ENCODE peak calls at places on chromosome 17, in six cellular contexts. M, E, Z, S, Q and G are unnamed samples. For H3K9me3, the result is how much of the 10 kb centered on the place peaks cover.

GRCh38 chr17:50095626-50096037 is 481 bp downstream of the PDK2 start:
- DNase-seq in E (no peak), Q (no peak), M (no peak), S (no peak), Z (no peak), G (no peak)

GRCh38 chr17:21278304-21279197 is 6.0 kb upstream of the MAP2K3 start:
- DNase-seq in M (peak), E (no peak), Z (no peak), S (peak), Q (no peak), G (no peak)

GRCh38 chr17:17071531-17072360 is 29.5 kb downstream of the MPRIP start:
- DNase-seq in S (peak), Z (no peak), M (peak), Q (no peak), E (no peak), G (no peak)

GRCh38 chr17:39751637-39752036 is 13.9 kb downstream of the GRB7 start:
- DNase-seq in E (no peak), M (no peak), Q (no peak), S (no peak), Z (no peak), G (no peak)

GRCh38 chr17:31693433-31694210 is 165.4 kb downstream of the COPRS start:
- DNase-seq in M (no peak), E (no peak), Q (no peak), Z (peak), S (no peak), G (no peak)

GRCh38 chr17:8320262-8320661 is 10.2 kb downstream of the ARHGEF15 start:
- DNase-seq in Q (no peak), S (no peak), E (no peak), M (no peak), Z (no peak), G (no peak)

GRCh38 chr17:30031214-30031869 is 85.3 kb upstream of the NSRP1 start:
- DNase-seq in Z (no peak), S (no peak), E (no peak), M (no peak), Q (no peak), G (no peak)

GRCh38 chr17:44363613-44364159 is at the start of gene FAM171A2:
- DNase-seq in Q (peak), S (no peak), E (peak), M (peak), Z (no peak), G (no peak)

GRCh38 chr17:78144146-78144719 is 2.0 kb upstream of the C17orf99 start:
- DNase-seq in M (peak), E (no peak), Z (no peak), Q (peak), S (peak), G (peak)

GRCh38 chr17:3960764-3961163 is 3.5 kb downstream of the ATP2A3 start:
- DNase-seq in M (peak), Z (no peak), E (no peak), S (peak), Q (no peak), G (no peak)

GRCh38 chr17:79597996-79598557 is 12.8 kb downstream of the RBFOX3 start:
- DNase-seq in M (no peak), Z (no peak), E (no peak), S (no peak), Q (no peak), G (no peak)

GRCh38 chr17:28363776-28364650 is 986 bp downstream of the SEBOX start:
- DNase-seq in E (no peak), S (no peak), M (no peak), Z (no peak), Q (no peak), G (no peak)

GRCh38 chr17:27538156-27538955 is 82.1 kb downstream of the KSR1 start:
- DNase-seq in S (no peak), Q (no peak), E (no peak), M (no peak), Z (no peak), G (no peak)

GRCh38 chr17:61324540-61324868 is 75.1 kb upstream of the TBX2 start:
- DNase-seq in S (no peak), Z (no peak), M (no peak), Q (no peak), E (no peak), G (no peak)

GRCh38 chr17:36592711-36593321 is 1.1 kb downstream of the DHRS11 start:
- DNase-seq in M (peak), Q (no peak), Z (no peak), E (peak), S (no peak), G (no peak)

GRCh38 chr17:74748279-74748528 is 224 bp upstream of the NHERF1 start:
- DNase-seq in Z (no peak), Q (no peak), E (no peak), S (no peak), M (no peak), G (no peak)

GRCh38 chr17:21286771-21287702 is 2.5 kb downstream of the MAP2K3 start:
- DNase-seq in Q (no peak), M (peak), Z (no peak), E (no peak), S (peak), G (no peak)

GRCh38 chr17:17269926-17270773 is 10.9 kb downstream of the COPS3 start:
- DNase-seq in Q (no peak), E (no peak), M (no peak), Z (no peak), S (no peak), G (no peak)

GRCh38 chr17:49850772-49851386 is 3.0 kb upstream of the TAC4 start:
- DNase-seq in S (no peak), Q (no peak), E (no peak), Z (no peak), M (no peak), G (no peak)

GRCh38 chr17:75785016-75785769 is 587 bp downstream of the UNK start:
- DNase-seq in M (peak), Z (peak), Q (peak), S (peak), E (peak), G (peak)

GRCh38 chr17:55168970-55169687 is 95.6 kb upstream of the HLF start:
- DNase-seq in Z (no peak), S (no peak), E (no peak), Q (no peak), M (no peak), G (no peak)

GRCh38 chr17:46136820-46137219 is 56.4 kb downstream of the KANSL1 start:
- DNase-seq in Z (no peak), M (no peak), E (no peak), S (no peak), Q (no peak), G (no peak)

GRCh38 chr17:40456396-40456951 is 13.2 kb downstream of the IGFBP4 start:
- DNase-seq in M (no peak), Q (no peak), S (no peak), E (no peak), Z (no peak), G (no peak)

GRCh38 chr17:41849251-41849990 is 11.8 kb downstream of the KLHL10 start:
- DNase-seq in Z (no peak), S (no peak), E (no peak), M (no peak), Q (no peak), G (no peak)

GRCh38 chr17:41907185-41907556 is 11.6 kb downstream of the ACLY start:
- DNase-seq in S (no peak), Q (no peak), Z (no peak), M (no peak), E (no peak), G (no peak)

GRCh38 chr17:40436631-40437030 is 6.6 kb upstream of the IGFBP4 start:
- DNase-seq in Q (no peak), E (no peak), Z (no peak), S (peak), M (no peak), G (no peak)

GRCh38 chr17:80431246-80432195 is 16.6 kb downstream of the ENDOV start:
- DNase-seq in M (no peak), Z (no peak), Q (no peak), E (no peak), S (no peak), G (no peak)

GRCh38 chr17:1047177-1047885 is 50.4 kb downstream of the TIMM22 start:
- DNase-seq in Q (no peak), S (no peak), M (no peak), Z (no peak), E (no peak), G (peak)

GRCh38 chr17:55727275-55727674 is 4.6 kb upstream of the TMEM100 start:
- DNase-seq in Q (no peak), Z (no peak), E (no peak), S (no peak), M (no peak), G (no peak)

GRCh38 chr17:7440113-7440822 is 956 bp downstream of the FGF11 start:
- DNase-seq in Q (peak), M (peak), Z (peak), E (peak), S (no peak), G (peak)

GRCh38 chr17:44383861-44384260 is 5.6 kb downstream of the ITGA2B start:
- DNase-seq in E (no peak), S (no peak), Q (no peak), M (no peak), Z (no peak), G (no peak)

GRCh38 chr17:35799942-35800341 is 4.5 kb upstream of the MMP28 start:
- DNase-seq in S (peak), M (peak), E (no peak), Q (peak), Z (peak), G (peak)

GRCh38 chr17:72426948-72427760 is 306.3 kb downstream of the SOX9 start:
- DNase-seq in S (no peak), Z (no peak), E (no peak), Q (no peak), M (peak), G (peak)
- H3K27ac ChIP-seq in S (no peak), Z (no peak), E (no peak), Q (peak), M (peak), G (no peak)

GRCh38 chr17:5092139-5093010 is 14.1 kb downstream of the ZFP3 start:
- DNase-seq in S (no peak), M (no peak), E (no peak), Q (no peak), Z (no peak), G (no peak)
- H3K9me3 ChIP-seq in S (under half), M (half or more), E (half or more), Q (under half), Z (under half), G (half or more)

DNA sequence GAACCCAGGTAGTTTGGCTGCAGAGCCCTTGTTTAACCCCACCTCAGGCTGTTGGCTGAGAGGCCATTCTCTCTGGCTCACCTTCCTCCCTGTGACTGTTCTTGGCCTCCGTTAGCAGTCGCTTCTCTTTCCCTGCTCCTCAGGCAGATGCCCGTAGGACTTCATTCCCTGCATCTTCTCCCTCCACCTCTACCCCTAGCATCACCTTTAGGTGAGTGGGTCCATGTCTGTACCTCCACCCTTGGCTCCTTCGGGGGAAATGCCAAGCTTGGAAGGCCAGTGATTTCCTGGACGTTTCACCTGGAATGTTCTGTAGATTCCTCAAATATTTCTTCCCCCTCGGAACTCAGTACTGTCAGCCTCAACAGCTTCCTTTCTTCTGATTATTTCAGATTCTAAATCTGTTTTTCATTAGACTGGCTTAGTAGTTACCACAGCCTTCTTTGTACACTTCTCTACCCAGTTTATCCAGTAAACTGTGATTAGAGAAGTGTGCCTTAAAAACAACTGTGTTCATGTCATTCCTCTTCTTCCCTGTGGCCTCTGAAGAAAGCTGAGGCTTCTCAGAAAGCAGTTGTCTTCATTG is 227.9 kb downstream of the MSI2 start:
- DNase-seq in Q (no peak), S (no peak), M (no peak), Z (no peak), E (no peak), G (no peak)
- H3K27ac ChIP-seq in Q (no peak), S (no peak), M (no peak), Z (no peak), E (no peak), G (no peak)

GRCh38 chr17:5184284-5184683 is 7.4 kb downstream of the ZNF594 start:
- DNase-seq in Z (no peak), E (no peak), M (no peak), S (no peak), Q (no peak), G (no peak)
- H3K9me3 ChIP-seq in Z (under half), E (half or more), M (half or more), S (under half), Q (under half), G (half or more)

DNA sequence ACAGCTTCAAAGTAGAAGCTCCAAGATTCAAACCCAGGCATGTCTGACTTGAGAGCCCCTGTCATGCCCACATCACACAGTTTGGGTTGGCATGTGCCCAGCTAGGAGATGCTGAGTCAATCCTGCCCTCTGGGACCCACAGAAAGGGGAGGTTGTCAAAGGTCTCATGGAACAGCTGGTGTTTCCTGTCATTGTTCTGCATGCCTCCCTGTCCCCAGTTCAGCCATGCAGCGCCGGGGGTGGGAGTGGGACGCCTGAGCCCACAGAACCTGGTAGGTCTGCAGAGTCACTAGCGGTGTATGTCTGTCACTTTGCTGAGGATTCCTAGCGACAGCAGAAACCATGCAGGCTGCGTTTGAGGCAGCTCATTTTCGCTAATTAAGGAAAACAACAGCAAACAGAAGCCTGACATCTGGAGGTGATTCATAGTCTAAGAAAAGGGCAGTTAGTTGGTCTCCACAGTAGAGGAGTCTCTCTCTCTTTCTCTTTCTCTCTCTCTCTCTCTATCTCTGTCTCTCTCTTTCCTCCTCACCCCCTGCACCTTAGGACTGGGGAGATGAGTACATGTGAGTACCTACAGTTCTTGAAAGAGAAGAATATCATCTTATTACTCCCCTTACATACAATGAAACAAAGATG is 19.7 kb upstream of the CCL1 start:
- DNase-seq in Z (no peak), S (no peak), E (no peak), M (peak), Q (no peak), G (peak)
- H3K27ac ChIP-seq in Z (no peak), S (no peak), E (no peak), M (no peak), Q (no peak), G (no peak)

GRCh38 chr17:52537368-52537767 is 378.9 kb upstream of the CA10 start:
- DNase-seq in M (no peak), Z (no peak), S (no peak), Q (no peak), E (no peak), G (no peak)

GRCh38 chr17:52536466-52536865 is 378.0 kb upstream of the CA10 start:
- DNase-seq in S (no peak), M (no peak), Z (no peak), E (no peak), Q (peak), G (no peak)

DNA sequence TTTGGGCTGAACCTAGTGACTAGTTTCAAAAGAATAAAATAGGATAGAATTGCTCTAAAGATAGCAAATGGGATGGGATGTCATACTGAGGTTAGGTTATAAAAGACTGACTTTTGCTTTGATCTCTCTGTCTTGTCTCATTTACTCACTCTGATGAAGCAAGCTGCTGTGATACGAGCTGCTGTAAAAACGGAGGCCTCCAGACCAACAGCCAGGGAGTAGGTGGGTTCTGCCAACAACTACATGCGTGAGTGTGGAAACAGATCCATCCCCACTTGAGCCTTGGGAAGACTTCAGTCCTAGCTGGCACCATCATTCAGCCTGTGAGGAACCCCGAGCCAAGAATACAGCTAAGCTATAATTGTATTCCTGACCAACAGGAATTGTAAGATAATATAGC is 373.9 kb upstream of the CA10 start:
- DNase-seq in S (no peak), M (no peak), Z (no peak), Q (no peak), E (no peak), G (no peak)
- H3K9me3 ChIP-seq in S (under half), M (under half), Z (under half), Q (under half), E (under half), G (under half)